ENCODE peak calls at places on chromosomes 5 and 9, in seven cellular contexts. I is activated T-cell treated with anti-CD3 and anti-CD28 coated beads for 1 hour; T is stimulated activated CD4-positive, alpha-beta T cell treated with anti-CD3 and anti-CD28 coated beads, Interleukin-2, amount 100 ng/mL, for 24 hours; M is Ammon's horn; L is Calu3; U is NCI-H1092; H is AG04450. Y is an unnamed sample.

GRCh38 chr9:137055385-137056364 is 1.8 kb upstream of the ENTPD2 start:
- DNase-seq in H (no peak), U (peak), I (no peak), T (no peak), L (peak), M (peak), Y (no peak)

GRCh38 chr5:176995896-176996767 is 10.4 kb downstream of the UIMC1 start:
- DNase-seq in U (no peak), T (no peak), I (no peak), H (no peak), L (no peak), M (no peak), Y (peak)

GRCh38 chr5:28947865-28948264 is 1909.5 kb upstream of the CDH9 start:
- DNase-seq in T (no peak), L (no peak), I (no peak), U (no peak), H (no peak), M (no peak), Y (no peak)

GRCh38 chr5:42927730-42928129 is 112.4 kb downstream of the ANXA2R start:
- DNase-seq in H (no peak), U (no peak), T (no peak), I (no peak), M (no peak), L (no peak), Y (no peak)

GRCh38 chr5:55406292-55406691 is 98.5 kb downstream of the MTREX start:
- DNase-seq in U (no peak), H (no peak), L (no peak), T (no peak), I (no peak), M (no peak), Y (no peak)

GRCh38 chr5:173590436-173591299 is 25.8 kb downstream of the BOD1 start:
- DNase-seq in H (no peak), M (no peak), I (no peak), T (no peak), L (no peak), U (no peak), Y (no peak)

GRCh38 chr9:20728493-20729220 is 44.6 kb downstream of the FOCAD start:
- DNase-seq in H (no peak), L (no peak), U (no peak), I (no peak), M (no peak), T (no peak), Y (no peak)

GRCh38 chr9:128164332-128164885 is 4.3 kb downstream of the BBLN start:
- DNase-seq in T (no peak), U (no peak), M (no peak), H (no peak), L (no peak), I (no peak), Y (no peak)

GRCh38 chr5:149860801-149861322 is 83.7 kb downstream of the PDE6A start:
- DNase-seq in T (no peak), U (no peak), M (no peak), L (no peak), I (no peak), H (no peak), Y (no peak)

GRCh38 chr9:15244001-15244441 is 63.0 kb downstream of the TTC39B start:
- DNase-seq in H (peak), I (no peak), U (no peak), L (no peak), M (no peak), T (no peak), Y (no peak)

GRCh38 chr9:99034149-99034548 is 70.8 kb upstream of the TGFBR1 start:
- DNase-seq in T (no peak), M (no peak), H (no peak), U (no peak), L (no peak), I (no peak), Y (no peak)

GRCh38 chr5:71955718-71956117 is 151.6 kb upstream of the MAP1B start:
- DNase-seq in L (peak), T (no peak), H (no peak), I (no peak), U (no peak), M (no peak), Y (no peak)